ENCODE peak calls at places on chromosomes 6 and 20, in five cellular contexts. C is GM13977, Z is Panc1, N is nephron progenitor cell, G is AG04450. F is an unnamed sample.

GRCh38 chr6:30500421-30501069 is 11.2 kb downstream of the HLA-E start:
- DNase-seq in C (no peak), Z (no peak), N (no peak), G (no peak), F (peak)

GRCh38 chr6:113182370-113183141 is 674.6 kb upstream of the MARCKS start:
- DNase-seq in C (no peak), Z (peak), N (no peak), G (peak), F (no peak)

GRCh38 chr20:32443386-32443974 is 85.3 kb downstream of the ASXL1 start:
- DNase-seq in C (no peak), Z (no peak), N (no peak), G (no peak), F (no peak)

GRCh38 chr6:141403103-141403502 is 729.6 kb upstream of the GJE1 start:
- DNase-seq in C (no peak), Z (no peak), N (no peak), G (no peak), F (no peak)

GRCh38 chr6:158257781-158258180 is 54.5 kb upstream of the TULP4 start:
- DNase-seq in C (no peak), Z (no peak), N (no peak), G (no peak), F (no peak)

GRCh38 chr6:111788779-111789276 is 84.4 kb downstream of the FYN start:
- DNase-seq in C (no peak), Z (no peak), N (no peak), G (no peak), F (no peak)

GRCh38 chr6:157727629-157728182 is 95.3 kb upstream of the SNX9 start:
- DNase-seq in C (no peak), Z (no peak), N (no peak), G (no peak), F (no peak)

GRCh38 chr20:1757072-1757471 is 99.5 kb upstream of the SIRPG start:
- DNase-seq in C (no peak), Z (no peak), N (no peak), G (no peak), F (no peak)

GRCh38 chr6:134114918-134115714 is 62.7 kb upstream of the SLC2A12 start:
- DNase-seq in C (no peak), Z (no peak), N (no peak), G (no peak), F (no peak)

GRCh38 chr20:39097889-39098288 is 135.7 kb downstream of the DHX35 start:
- DNase-seq in C (no peak), Z (no peak), N (no peak), G (no peak), F (no peak)

GRCh38 chr6:164998297-164998696 is 311.1 kb downstream of the C6orf118 start:
- DNase-seq in C (no peak), Z (no peak), N (no peak), G (no peak), F (no peak)

GRCh38 chr6:169589699-169590257 is 112.1 kb downstream of the WDR27 start:
- DNase-seq in C (no peak), Z (peak), N (no peak), G (no peak), F (peak)

GRCh38 chr6:149651056-149651455 is 2.5 kb upstream of the KATNA1 start:
- DNase-seq in C (peak), Z (no peak), N (no peak), G (no peak), F (peak)

GRCh38 chr20:23350007-23350854 is at the start of gene NXT1:
- DNase-seq in C (peak), Z (peak), N (peak), G (peak), F (peak)
- TF ChIP-seq CTCF in C (peak), Z (peak), N (no peak), G (no peak), F (peak)

GRCh38 chr20:63186528-63187316 is 29.2 kb downstream of the YTHDF1 start:
- DNase-seq in C (no peak), Z (no peak), N (no peak), G (no peak), F (no peak)
- TF ChIP-seq CTCF in C (no peak), Z (no peak), N (no peak), G (no peak), F (no peak)

DNA sequence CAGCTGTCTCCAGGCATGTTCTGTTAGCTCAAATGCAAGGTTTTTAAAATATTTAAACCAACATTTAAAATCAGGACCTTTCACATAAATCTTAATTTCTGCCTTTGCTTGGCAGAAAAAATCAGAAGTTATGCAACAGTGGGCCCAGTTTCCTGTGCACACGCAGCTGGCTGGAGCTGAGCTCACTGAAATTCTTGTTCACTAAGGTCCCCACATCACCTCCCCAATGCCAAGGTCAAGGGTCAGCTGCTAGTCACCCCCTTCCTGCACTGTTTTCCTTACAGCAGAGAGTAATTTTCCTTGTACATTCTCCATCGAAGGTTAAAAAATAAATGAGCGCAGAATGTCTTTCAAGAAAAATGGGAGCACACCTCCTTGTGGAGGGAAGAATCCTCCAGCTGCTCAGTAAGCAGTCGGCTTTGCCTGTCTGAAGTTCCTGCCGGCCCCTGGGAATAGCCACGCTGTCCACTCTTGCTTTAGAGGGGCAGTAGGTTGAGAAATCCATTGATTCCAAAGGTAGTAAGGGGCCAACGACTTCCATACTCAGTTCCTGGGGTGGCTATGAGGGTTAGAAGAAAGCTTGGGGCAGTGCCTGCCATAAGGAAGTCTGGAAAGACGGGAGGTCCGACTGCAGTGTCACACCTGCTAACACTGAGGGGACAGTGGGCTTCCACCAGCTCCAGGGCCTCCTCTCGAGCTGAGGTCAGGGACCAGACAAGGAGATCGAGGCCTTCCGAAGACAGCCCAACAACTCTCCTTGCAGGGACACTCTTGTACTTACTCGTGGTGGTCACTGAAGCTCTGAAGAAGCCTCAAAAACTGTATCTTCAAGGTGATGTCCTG is 56.8 kb downstream of the MYH7B start:
- DNase-seq in C (no peak), Z (no peak), N (no peak), G (no peak), F (no peak)
- TF ChIP-seq CTCF in C (no peak), Z (no peak), N (no peak), G (no peak), F (no peak)

DNA sequence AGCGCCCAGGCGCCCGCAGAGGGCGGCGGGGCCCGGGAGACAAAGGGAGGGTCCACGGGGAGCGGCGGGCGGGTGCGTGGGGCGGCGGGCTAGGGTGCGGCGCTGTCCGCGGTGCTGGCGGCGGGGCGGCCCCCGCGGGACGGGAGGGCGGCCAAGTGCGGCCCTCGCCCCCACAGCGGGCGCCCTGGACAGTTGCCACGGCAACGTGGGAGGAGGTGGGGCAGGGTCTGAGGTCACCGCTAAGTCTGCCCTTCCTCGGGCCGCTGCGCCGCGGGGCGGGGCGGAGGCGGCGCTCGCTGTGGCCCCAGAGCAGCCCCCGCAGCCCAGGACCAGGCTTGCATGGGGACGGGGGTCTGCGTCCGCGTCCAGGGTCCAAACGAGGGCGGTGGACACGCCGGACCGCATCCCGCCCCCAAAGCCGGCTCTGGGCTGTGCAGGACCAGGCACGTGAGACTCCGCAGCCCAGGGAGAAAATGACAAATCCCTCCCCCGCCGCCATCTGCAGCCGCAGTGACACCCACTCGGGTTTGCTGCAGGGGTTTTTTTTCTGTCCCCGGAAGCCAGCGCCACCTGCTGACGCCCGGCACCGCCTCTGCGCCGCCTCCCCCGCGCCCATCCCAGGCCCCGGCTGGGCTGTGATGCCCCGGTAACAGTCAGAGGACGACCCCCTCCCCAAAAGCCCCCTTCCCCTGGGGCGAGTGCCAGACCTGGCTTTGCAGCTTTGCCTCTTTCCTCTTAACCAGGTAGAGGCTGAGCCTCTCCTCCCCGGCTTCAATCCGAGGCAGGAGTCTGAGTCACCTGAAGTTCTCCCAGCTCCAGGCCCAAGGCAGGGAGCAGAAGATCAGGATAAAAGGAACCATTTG is 36.8 kb downstream of the YTHDF1 start:
- DNase-seq in C (peak), Z (no peak), N (peak), G (no peak), F (peak)
- TF ChIP-seq CTCF in C (peak), Z (peak), N (peak), G (peak), F (peak)

DNA sequence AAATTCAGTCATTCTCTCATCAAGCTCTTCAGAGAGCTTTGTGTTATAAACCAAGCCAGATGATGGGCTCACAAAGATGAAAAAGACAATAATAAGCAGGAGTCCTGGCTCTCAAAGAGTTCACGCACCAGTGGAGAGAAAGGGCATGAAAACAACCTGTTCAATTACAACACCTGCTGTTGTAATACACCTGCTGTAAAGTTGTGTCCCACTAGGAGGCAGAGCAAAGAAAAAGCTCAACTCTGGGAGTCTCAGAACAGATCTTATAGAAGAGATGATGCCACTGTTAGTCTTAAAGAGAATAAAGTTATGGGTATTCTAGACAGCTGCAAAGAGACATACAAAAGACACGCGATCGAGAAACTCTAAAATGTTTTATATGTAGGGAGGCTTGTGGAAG is 100.6 kb downstream of the DCDC2 start:
- DNase-seq in C (no peak), Z (no peak), N (no peak), G (no peak), F (no peak)
- TF ChIP-seq CTCF in C (no peak), Z (peak), N (no peak), G (no peak), F (no peak)

DNA sequence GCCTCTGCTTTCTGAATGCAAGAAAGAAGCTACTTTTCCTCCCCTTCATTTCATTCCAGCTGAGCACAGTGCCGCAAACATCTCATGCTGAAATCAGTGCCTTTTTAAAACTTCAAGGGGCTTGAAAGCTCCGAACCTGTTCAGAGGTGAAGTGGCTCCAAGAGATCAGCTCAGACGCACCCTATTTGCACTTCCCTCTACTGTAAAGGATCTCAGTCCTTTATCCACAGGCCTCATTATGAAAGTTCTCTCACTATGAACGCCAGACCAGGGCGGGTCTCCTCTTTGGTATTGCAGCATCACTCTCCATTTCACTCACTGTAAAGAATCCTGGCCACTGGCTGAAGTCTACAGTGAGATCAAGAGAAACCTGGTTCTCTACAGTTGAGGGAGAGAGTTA is 232.7 kb upstream of the POU3F2 start:
- DNase-seq in C (no peak), Z (no peak), N (no peak), G (no peak), F (no peak)
- TF ChIP-seq CTCF in C (no peak), Z (no peak), N (no peak), G (no peak), F (no peak)

GRCh38 chr6:75363304-75363703 is 78.7 kb upstream of the TMEM30A start:
- DNase-seq in C (no peak), Z (no peak), N (no peak), G (no peak), F (no peak)

GRCh38 chr6:75368864-75369402 is 84.3 kb upstream of the TMEM30A start:
- DNase-seq in C (no peak), Z (no peak), N (no peak), G (no peak), F (no peak)

GRCh38 chr6:75372884-75373283 is 88.3 kb upstream of the TMEM30A start:
- DNase-seq in C (no peak), Z (no peak), N (no peak), G (no peak), F (no peak)

DNA sequence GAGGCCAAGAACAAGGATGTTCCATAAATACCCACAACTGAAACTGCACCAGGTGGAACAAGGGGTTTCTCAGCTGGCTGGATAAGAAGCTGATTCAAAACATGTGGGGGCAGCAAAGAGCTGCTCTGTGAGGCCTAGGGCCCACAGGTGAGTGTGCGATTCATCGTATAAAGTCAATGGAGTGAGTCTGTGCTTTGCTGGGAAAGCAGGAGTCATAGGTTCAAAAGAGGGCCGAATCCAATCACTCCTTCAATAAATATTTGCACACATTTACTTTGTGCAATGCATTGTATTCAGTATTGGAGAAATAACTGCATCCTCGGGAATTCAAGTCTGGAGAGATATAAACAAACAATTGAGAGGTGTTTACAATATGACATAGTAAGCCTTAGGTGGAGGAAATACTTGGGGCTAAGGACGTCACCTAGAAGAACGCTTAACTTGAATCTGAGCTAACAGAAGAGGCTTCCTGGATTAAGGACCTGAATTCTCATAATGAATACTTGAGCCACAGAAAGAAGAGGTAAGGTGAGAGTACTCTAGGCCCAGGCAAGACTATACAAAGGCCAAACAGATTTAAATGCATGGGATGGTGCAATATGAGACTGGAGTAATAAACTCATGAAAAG is 83.7 kb upstream of the TMEM30A start:
- DNase-seq in C (no peak), Z (no peak), N (peak), G (no peak), F (no peak)
- TF ChIP-seq CTCF in C (peak), Z (peak), N (peak), G (peak), F (peak)

GRCh38 chr20:4195499-4195898 is 180.1 kb upstream of the RNF24 start:
- DNase-seq in C (no peak), Z (no peak), N (peak), G (no peak), F (no peak)
- TF ChIP-seq CTCF in C (peak), Z (peak), N (peak), G (peak), F (no peak)

DNA sequence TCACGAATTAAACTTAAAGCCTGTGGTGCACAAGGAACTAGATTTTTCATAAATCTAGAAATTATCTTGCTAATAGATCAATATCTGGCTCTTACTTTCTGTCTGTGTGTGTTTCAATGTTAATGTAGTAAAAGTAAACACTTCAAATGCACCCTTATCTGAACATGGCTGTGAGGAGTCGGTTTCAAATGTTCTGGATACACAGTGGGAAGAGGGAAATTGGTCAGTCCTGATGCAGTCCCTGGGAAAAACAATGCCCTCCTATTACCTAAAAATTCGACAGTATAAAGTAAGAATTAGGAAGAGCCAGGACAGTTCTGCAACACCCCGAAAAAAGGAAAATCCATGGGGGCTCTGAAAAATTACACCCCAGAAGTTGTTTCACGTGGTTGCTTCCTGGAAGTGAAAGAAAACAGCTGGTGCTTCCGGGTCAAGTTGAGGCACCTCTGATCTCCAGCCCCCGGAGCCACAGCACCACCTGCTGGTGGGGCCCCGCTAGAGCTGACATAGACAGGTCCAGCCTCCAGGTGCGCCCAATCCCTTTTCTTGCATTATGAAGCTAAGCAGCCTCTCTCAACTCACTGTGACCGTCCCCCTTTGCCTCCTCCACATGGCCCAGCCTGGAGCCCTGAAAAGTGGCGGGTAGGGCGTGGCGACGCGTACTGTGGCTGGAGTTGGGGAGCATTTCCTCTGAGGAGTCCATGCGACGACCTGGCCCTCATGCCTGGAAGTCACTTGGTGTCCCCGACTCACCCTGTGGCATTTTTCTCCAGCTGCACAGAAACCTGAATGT is 8.3 kb downstream of the SEMG2 start:
- DNase-seq in C (no peak), Z (no peak), N (no peak), G (no peak), F (peak)
- TF ChIP-seq CTCF in C (peak), Z (peak), N (no peak), G (peak), F (peak)

GRCh38 chr6:83432626-83433025 is 1.8 kb upstream of the ME1 start:
- DNase-seq in C (no peak), Z (no peak), N (no peak), G (no peak), F (no peak)
- TF ChIP-seq CTCF in C (no peak), Z (no peak), N (no peak), G (no peak), F (no peak)